ENCODE peak calls at places on chromosomes 6 and 20, in seven cellular contexts. One of them, this sample, is unnamed. For H3K4me1, the result is how much of the 10 kb centered on the place peaks cover.

GRCh38 chr6:89597988-89598387 is 40.6 kb downstream of the LYRM2 start:
- DNase-seq in HepG2: peak
- DNase-seq in A549: peak
- DNase-seq in stomach: no peak
- DNase-seq in RWPE2: no peak
- DNase-seq in Panc1: peak
- DNase-seq in tibial artery: no peak
- DNase-seq in this sample: no peak

GRCh38 chr6:107550241-107550840 is 60.4 kb downstream of the SOBP start:
- DNase-seq in HepG2: no peak
- DNase-seq in A549: no peak
- DNase-seq in stomach: no peak
- DNase-seq in RWPE2: no peak
- DNase-seq in Panc1: no peak
- DNase-seq in tibial artery: no peak
- DNase-seq in this sample: no peak

GRCh38 chr6:6366778-6367177 is 46.3 kb upstream of the F13A1 start:
- DNase-seq in HepG2: no peak
- DNase-seq in A549: no peak
- DNase-seq in stomach: no peak
- DNase-seq in RWPE2: no peak
- DNase-seq in Panc1: no peak
- DNase-seq in tibial artery: no peak
- DNase-seq in this sample: no peak

GRCh38 chr6:12735786-12736185 is 19.2 kb downstream of the PHACTR1 start:
- DNase-seq in HepG2: no peak
- DNase-seq in A549: no peak
- DNase-seq in stomach: no peak
- DNase-seq in RWPE2: no peak
- DNase-seq in Panc1: no peak
- DNase-seq in tibial artery: no peak
- DNase-seq in this sample: no peak

GRCh38 chr6:88367248-88367647 is 201.1 kb upstream of the CNR1 start:
- DNase-seq in HepG2: no peak
- DNase-seq in A549: no peak
- DNase-seq in stomach: no peak
- DNase-seq in RWPE2: no peak
- DNase-seq in Panc1: no peak
- DNase-seq in tibial artery: no peak
- DNase-seq in this sample: no peak

GRCh38 chr20:19774086-19774933 is 16.3 kb downstream of the RIN2 start:
- DNase-seq in HepG2: peak
- DNase-seq in A549: no peak
- DNase-seq in stomach: no peak
- DNase-seq in RWPE2: no peak
- DNase-seq in Panc1: no peak
- DNase-seq in tibial artery: no peak
- DNase-seq in this sample: no peak

GRCh38 chr20:41005361-41005729 is 23.3 kb upstream of the TOP1 start:
- DNase-seq in HepG2: no peak
- DNase-seq in A549: peak
- DNase-seq in stomach: peak
- DNase-seq in RWPE2: peak
- DNase-seq in Panc1: no peak
- DNase-seq in tibial artery: peak
- DNase-seq in this sample: peak

GRCh38 chr6:143842468-143842901 is 653 bp upstream of the LTV1 start:
- DNase-seq in HepG2: no peak
- DNase-seq in A549: no peak
- DNase-seq in stomach: no peak
- DNase-seq in RWPE2: no peak
- DNase-seq in Panc1: no peak
- DNase-seq in tibial artery: no peak
- DNase-seq in this sample: no peak

GRCh38 chr6:93278241-93278640 is 141.1 kb downstream of the EPHA7 start:
- DNase-seq in HepG2: no peak
- DNase-seq in A549: no peak
- DNase-seq in stomach: no peak
- DNase-seq in RWPE2: no peak
- DNase-seq in Panc1: no peak
- DNase-seq in tibial artery: no peak
- DNase-seq in this sample: no peak

GRCh38 chr20:16052406-16052805 is 520.8 kb downstream of the KIF16B start:
- DNase-seq in HepG2: no peak
- DNase-seq in A549: no peak
- DNase-seq in stomach: no peak
- DNase-seq in RWPE2: no peak
- DNase-seq in Panc1: no peak
- DNase-seq in tibial artery: no peak
- DNase-seq in this sample: no peak

GRCh38 chr20:46130534-46130933 is 12.4 kb downstream of the CD40 start:
- DNase-seq in HepG2: no peak
- DNase-seq in A549: no peak
- DNase-seq in stomach: no peak
- DNase-seq in RWPE2: peak
- DNase-seq in Panc1: no peak
- DNase-seq in tibial artery: no peak
- DNase-seq in this sample: no peak

GRCh38 chr6:124057448-124057847 is 253.8 kb downstream of the NKAIN2 start:
- DNase-seq in HepG2: no peak
- DNase-seq in A549: no peak
- DNase-seq in stomach: no peak
- DNase-seq in RWPE2: no peak
- DNase-seq in Panc1: no peak
- DNase-seq in tibial artery: no peak
- DNase-seq in this sample: no peak

GRCh38 chr6:1667012-1667804 is 57.5 kb downstream of the FOXC1 start:
- DNase-seq in HepG2: no peak
- DNase-seq in A549: no peak
- DNase-seq in stomach: no peak
- DNase-seq in RWPE2: no peak
- DNase-seq in Panc1: no peak
- DNase-seq in tibial artery: no peak
- DNase-seq in this sample: peak

GRCh38 chr20:11155156-11155805 is 481.5 kb upstream of the JAG1 start:
- DNase-seq in HepG2: no peak
- DNase-seq in A549: no peak
- DNase-seq in stomach: no peak
- DNase-seq in RWPE2: no peak
- DNase-seq in Panc1: no peak
- DNase-seq in tibial artery: no peak
- DNase-seq in this sample: no peak

GRCh38 chr20:33441142-33441955 is 2.2 kb downstream of the SNTA1 start:
- DNase-seq in HepG2: peak
- DNase-seq in A549: no peak
- DNase-seq in stomach: no peak
- DNase-seq in RWPE2: no peak
- DNase-seq in Panc1: no peak
- DNase-seq in tibial artery: no peak
- DNase-seq in this sample: no peak
- H3K4me3 ChIP-seq in HepG2: peak
- H3K4me3 ChIP-seq in A549: no peak
- H3K4me3 ChIP-seq in stomach: no peak
- H3K4me3 ChIP-seq in RWPE2: no peak
- H3K4me3 ChIP-seq in Panc1: no peak
- H3K4me3 ChIP-seq in tibial artery: no peak
- H3K4me3 ChIP-seq in this sample: no peak

GRCh38 chr6:35585688-35586087 is 73.0 kb upstream of the TULP1 start:
- DNase-seq in HepG2: no peak
- DNase-seq in A549: no peak
- DNase-seq in stomach: no peak
- DNase-seq in RWPE2: no peak
- DNase-seq in Panc1: no peak
- DNase-seq in tibial artery: no peak
- DNase-seq in this sample: no peak

GRCh38 chr6:35589201-35589739 is 76.6 kb upstream of the TULP1 start:
- DNase-seq in HepG2: no peak
- DNase-seq in A549: no peak
- DNase-seq in stomach: no peak
- DNase-seq in RWPE2: no peak
- DNase-seq in Panc1: no peak
- DNase-seq in tibial artery: no peak
- DNase-seq in this sample: no peak

GRCh38 chr6:35587167-35587566 is 74.5 kb upstream of the TULP1 start:
- DNase-seq in HepG2: no peak
- DNase-seq in A549: no peak
- DNase-seq in stomach: no peak
- DNase-seq in RWPE2: no peak
- DNase-seq in Panc1: no peak
- DNase-seq in tibial artery: no peak
- DNase-seq in this sample: no peak

GRCh38 chr6:35583893-35584688 is 71.4 kb upstream of the TULP1 start:
- DNase-seq in HepG2: peak
- DNase-seq in A549: peak
- DNase-seq in stomach: peak
- DNase-seq in RWPE2: no peak
- DNase-seq in Panc1: peak
- DNase-seq in tibial artery: no peak
- DNase-seq in this sample: peak

GRCh38 chr6:35586542-35586941 is 73.8 kb upstream of the TULP1 start:
- DNase-seq in HepG2: no peak
- DNase-seq in A549: no peak
- DNase-seq in stomach: no peak
- DNase-seq in RWPE2: no peak
- DNase-seq in Panc1: no peak
- DNase-seq in tibial artery: no peak
- DNase-seq in this sample: no peak
- H3K4me1 ChIP-seq in HepG2: under half
- H3K4me1 ChIP-seq in A549: under half
- H3K4me1 ChIP-seq in stomach: half or more
- H3K4me1 ChIP-seq in RWPE2: under half
- H3K4me1 ChIP-seq in Panc1: under half
- H3K4me1 ChIP-seq in tibial artery: under half
- H3K4me1 ChIP-seq in this sample: under half

GRCh38 chr20:37163832-37164554 is 15.1 kb upstream of the RPN2 start:
- DNase-seq in HepG2: no peak
- DNase-seq in A549: no peak
- DNase-seq in stomach: no peak
- DNase-seq in RWPE2: no peak
- DNase-seq in Panc1: no peak
- DNase-seq in tibial artery: no peak
- DNase-seq in this sample: no peak

GRCh38 chr20:37165031-37165430 is 14.1 kb upstream of the RPN2 start:
- DNase-seq in HepG2: no peak
- DNase-seq in A549: no peak
- DNase-seq in stomach: no peak
- DNase-seq in RWPE2: no peak
- DNase-seq in Panc1: no peak
- DNase-seq in tibial artery: no peak
- DNase-seq in this sample: no peak

GRCh38 chr20:37162674-37163073 is 16.5 kb upstream of the RPN2 start:
- DNase-seq in HepG2: no peak
- DNase-seq in A549: no peak
- DNase-seq in stomach: no peak
- DNase-seq in RWPE2: no peak
- DNase-seq in Panc1: no peak
- DNase-seq in tibial artery: no peak
- DNase-seq in this sample: no peak

GRCh38 chr20:37161830-37162549 is 17.1 kb upstream of the RPN2 start:
- DNase-seq in HepG2: no peak
- DNase-seq in A549: no peak
- DNase-seq in stomach: no peak
- DNase-seq in RWPE2: no peak
- DNase-seq in Panc1: no peak
- DNase-seq in tibial artery: no peak
- DNase-seq in this sample: no peak

DNA sequence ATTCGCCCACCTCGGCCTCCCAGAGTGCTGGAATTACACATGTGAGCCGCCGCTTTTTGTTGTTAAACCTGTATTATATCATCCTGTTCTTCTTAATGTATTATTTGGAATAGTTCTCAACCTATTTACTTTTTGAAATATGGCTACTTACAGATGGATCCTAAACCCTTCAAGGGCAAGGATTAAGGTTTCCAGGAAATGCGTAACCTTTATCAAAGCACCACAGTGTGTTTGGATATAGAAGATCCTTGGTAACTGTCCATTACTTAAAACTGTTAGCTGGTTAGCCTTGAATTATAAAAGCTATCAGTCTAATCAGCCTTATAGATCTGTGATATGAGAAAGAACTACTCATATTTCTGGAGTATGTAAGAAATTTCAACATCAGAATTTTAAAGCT is 12.3 kb upstream of the RPN2 start:
- DNase-seq in HepG2: no peak
- DNase-seq in A549: no peak
- DNase-seq in stomach: no peak
- DNase-seq in RWPE2: no peak
- DNase-seq in Panc1: no peak
- DNase-seq in tibial artery: no peak
- DNase-seq in this sample: no peak
- TF ChIP-seq CTCF in HepG2: no peak
- TF ChIP-seq CTCF in A549: no peak
- TF ChIP-seq CTCF in stomach: no peak
- TF ChIP-seq CTCF in RWPE2: no peak
- TF ChIP-seq CTCF in Panc1: no peak
- TF ChIP-seq CTCF in tibial artery: no peak
- TF ChIP-seq CTCF in this sample: no peak

GRCh38 chr20:3237011-3237957 is 1.7 kb downstream of the SLC4A11 start:
- DNase-seq in HepG2: no peak
- DNase-seq in A549: no peak
- DNase-seq in stomach: no peak
- DNase-seq in RWPE2: no peak
- DNase-seq in Panc1: no peak
- DNase-seq in tibial artery: no peak
- DNase-seq in this sample: no peak
- H3K4me3 ChIP-seq in HepG2: peak
- H3K4me3 ChIP-seq in A549: no peak
- H3K4me3 ChIP-seq in stomach: peak
- H3K4me3 ChIP-seq in RWPE2: no peak
- H3K4me3 ChIP-seq in Panc1: peak
- H3K4me3 ChIP-seq in tibial artery: no peak
- H3K4me3 ChIP-seq in this sample: no peak

GRCh38 chr20:57217802-57218201 is 48.6 kb downstream of the BMP7 start:
- DNase-seq in HepG2: no peak
- DNase-seq in A549: no peak
- DNase-seq in stomach: no peak
- DNase-seq in RWPE2: no peak
- DNase-seq in Panc1: no peak
- DNase-seq in tibial artery: no peak
- DNase-seq in this sample: no peak
- H3K4me1 ChIP-seq in HepG2: under half
- H3K4me1 ChIP-seq in A549: under half
- H3K4me1 ChIP-seq in stomach: under half
- H3K4me1 ChIP-seq in RWPE2: under half
- H3K4me1 ChIP-seq in Panc1: under half
- H3K4me1 ChIP-seq in tibial artery: under half
- H3K4me1 ChIP-seq in this sample: under half

GRCh38 chr6:32655311-32655710 is 11.1 kb downstream of the HLA-DQB1 start:
- DNase-seq in HepG2: no peak
- DNase-seq in A549: no peak
- DNase-seq in stomach: no peak
- DNase-seq in RWPE2: no peak
- DNase-seq in Panc1: no peak
- DNase-seq in tibial artery: no peak
- DNase-seq in this sample: no peak
- TF ChIP-seq CTCF in HepG2: no peak
- TF ChIP-seq CTCF in A549: no peak
- TF ChIP-seq CTCF in stomach: no peak
- TF ChIP-seq CTCF in RWPE2: no peak
- TF ChIP-seq CTCF in Panc1: no peak
- TF ChIP-seq CTCF in tibial artery: no peak
- TF ChIP-seq CTCF in this sample: no peak